ENCODE peak calls at places on chromosomes 1 and 21, in six cellular contexts. T is Ammon's horn; E is NCI-H82; R is NCI-H1092 treated with DMSO at 0.1 percent for 48 hours; Y is effector CD4-positive, alpha-beta T cell; N is neuronal stem cell. P is an unnamed sample.

GRCh38 chr21:36065497-36066036 is 4.3 kb upstream of the CBR1 start:
- DNase-seq in T (no peak), E (no peak), R (no peak), Y (no peak), N (no peak), P (peak)

GRCh38 chr1:84300991-84301758 is at the start of gene SAMD13:
- DNase-seq in T (peak), E (peak), R (peak), Y (no peak), N (no peak), P (peak)

GRCh38 chr1:53413175-53414001 is 45.8 kb upstream of the DMRTB1 start:
- DNase-seq in T (peak), E (no peak), R (no peak), Y (peak), N (no peak), P (no peak)

GRCh38 chr1:243421784-243422183 is 165.9 kb downstream of the SDCCAG8 start:
- DNase-seq in T (peak), E (peak), R (peak), Y (no peak), N (no peak), P (peak)

GRCh38 chr1:116331523-116331922 is 41.5 kb upstream of the ATP1A1 start:
- DNase-seq in T (no peak), E (no peak), R (no peak), Y (no peak), N (no peak), P (no peak)

GRCh38 chr21:42997053-42997452 is 22.7 kb downstream of the PKNOX1 start:
- DNase-seq in T (peak), E (no peak), R (no peak), Y (no peak), N (no peak), P (no peak)

GRCh38 chr1:31027693-31028526 is 37.6 kb downstream of the PUM1 start:
- DNase-seq in T (peak), E (no peak), R (no peak), Y (no peak), N (no peak), P (no peak)

GRCh38 chr21:25963186-25963585 is 207.4 kb downstream of the APP start:
- DNase-seq in T (no peak), E (peak), R (no peak), Y (no peak), N (no peak), P (peak)

GRCh38 chr1:35316264-35316663 is 47.8 kb downstream of the ZMYM4 start:
- DNase-seq in T (no peak), E (no peak), R (no peak), Y (no peak), N (no peak), P (peak)

GRCh38 chr1:86068841-86069756 is 87.5 kb downstream of the COL24A1 start:
- DNase-seq in T (no peak), E (no peak), R (no peak), Y (no peak), N (no peak), P (no peak)

GRCh38 chr1:84973493-84974334 is 23.2 kb downstream of the MCOLN2 start:
- DNase-seq in T (no peak), E (no peak), R (no peak), Y (no peak), N (no peak), P (no peak)

GRCh38 chr1:178625695-178626094 is 99.3 kb upstream of the RALGPS2 start:
- DNase-seq in T (no peak), E (peak), R (no peak), Y (no peak), N (no peak), P (no peak)

GRCh38 chr1:212291505-212292134 is 6.4 kb downstream of the PPP2R5A start:
- DNase-seq in T (peak), E (peak), R (peak), Y (no peak), N (peak), P (peak)

GRCh38 chr1:147388969-147389368 is 146.5 kb downstream of the CHD1L start:
- DNase-seq in T (no peak), E (no peak), R (no peak), Y (no peak), N (no peak), P (no peak)

GRCh38 chr1:86537928-86538695 is 8.8 kb upstream of the CLCA4 start:
- DNase-seq in T (no peak), E (no peak), R (no peak), Y (no peak), N (no peak), P (no peak)

GRCh38 chr1:218123968-218124367 is 161.1 kb upstream of the RRP15 start:
- DNase-seq in T (no peak), E (no peak), R (no peak), Y (no peak), N (no peak), P (peak)

GRCh38 chr1:1304331-1305299 is 3.1 kb downstream of the ACAP3 start:
- DNase-seq in T (peak), E (peak), R (peak), Y (no peak), N (no peak), P (peak)

GRCh38 chr1:47424336-47424982 is 8.4 kb downstream of the FOXE3 start:
- DNase-seq in T (peak), E (peak), R (peak), Y (no peak), N (peak), P (peak)

GRCh38 chr1:20381045-20381641 is 90.5 kb downstream of the VWA5B1 start:
- DNase-seq in T (peak), E (no peak), R (no peak), Y (no peak), N (no peak), P (no peak)

GRCh38 chr21:31218830-31219608 is 125.0 kb downstream of the TIAM1 start:
- DNase-seq in T (peak), E (no peak), R (no peak), Y (no peak), N (peak), P (peak)

GRCh38 chr1:187203257-187203656 is 374.5 kb downstream of the PLA2G4A start:
- DNase-seq in T (no peak), E (no peak), R (no peak), Y (no peak), N (no peak), P (no peak)

GRCh38 chr21:32364801-32365200 is 28.0 kb downstream of the URB1 start:
- DNase-seq in T (no peak), E (no peak), R (no peak), Y (no peak), N (peak), P (no peak)

GRCh38 chr1:91791103-91791502 is 94.8 kb downstream of the TGFBR3 start:
- DNase-seq in T (no peak), E (peak), R (peak), Y (no peak), N (peak), P (peak)

GRCh38 chr1:150649441-150649840 is 20.0 kb upstream of the ENSA start:
- DNase-seq in T (no peak), E (no peak), R (no peak), Y (no peak), N (no peak), P (no peak)

GRCh38 chr21:44508426-44508710 is 31.6 kb downstream of the KRTAP10-1 start:
- DNase-seq in T (no peak), E (no peak), R (no peak), Y (no peak), N (no peak), P (no peak)

GRCh38 chr1:116881879-116882520 is 27.7 kb upstream of the PTGFRN start:
- DNase-seq in T (peak), E (peak), R (peak), Y (peak), N (no peak), P (peak)

GRCh38 chr1:181089017-181089776 is 697 bp downstream of the IER5 start:
- DNase-seq in T (no peak), E (peak), R (no peak), Y (no peak), N (no peak), P (peak)

GRCh38 chr1:35567947-35568558 is 5.1 kb upstream of the TFAP2E start:
- DNase-seq in T (no peak), E (no peak), R (no peak), Y (no peak), N (no peak), P (no peak)

GRCh38 chr1:190904091-190904695 is 426.5 kb upstream of the BRINP3 start:
- DNase-seq in T (no peak), E (no peak), R (no peak), Y (no peak), N (no peak), P (no peak)

GRCh38 chr1:29639741-29640427 is 403.6 kb downstream of the PTPRU start:
- DNase-seq in T (no peak), E (no peak), R (no peak), Y (no peak), N (no peak), P (no peak)

GRCh38 chr1:65416767-65417166 is 3.7 kb upstream of the LEPR start:
- DNase-seq in T (no peak), E (no peak), R (no peak), Y (no peak), N (no peak), P (no peak)

GRCh38 chr1:51768971-51769601 is 109.4 kb downstream of the NRDC start:
- DNase-seq in T (peak), E (peak), R (peak), Y (no peak), N (peak), P (peak)

GRCh38 chr1:29410476-29410875 is 174.2 kb downstream of the PTPRU start:
- DNase-seq in T (no peak), E (peak), R (peak), Y (no peak), N (no peak), P (peak)

GRCh38 chr1:57164584-57164983 is 198.8 kb upstream of the C8B start:
- DNase-seq in T (no peak), E (no peak), R (no peak), Y (no peak), N (no peak), P (no peak)

GRCh38 chr1:89786628-89787214 is 34.1 kb upstream of the LRRC8D start:
- DNase-seq in T (no peak), E (no peak), R (no peak), Y (no peak), N (no peak), P (no peak)

P was measured in NCI-H69.